ENCODE peak calls at places on chromosomes 5 and 9, in five cellular contexts. C is posterior cingulate gyrus, N is COR-L47, G is GM12892, Y is RCC 7860. L is an unnamed sample.

GRCh38 chr5:179783128-179783527 is 10.7 kb upstream of the LTC4S start:
- DNase-seq in C (no peak), N (no peak), G (no peak), Y (no peak), L (no peak)

GRCh38 chr5:111582962-111583669 is 70.8 kb upstream of the STARD4 start:
- DNase-seq in C (no peak), N (no peak), G (no peak), Y (peak; percentile 77), L (no peak)

GRCh38 chr9:134454386-134454978 is 128.2 kb downstream of the RXRA start:
- DNase-seq in C (no peak), N (no peak), G (no peak), Y (peak; percentile 97), L (no peak)

GRCh38 chr5:107284822-107285510 is 385.8 kb downstream of the EFNA5 start:
- DNase-seq in C (no peak), N (no peak), G (no peak), Y (peak; percentile 86), L (no peak)

GRCh38 chr5:160293901-160294561 is 18.3 kb downstream of the CCNJL start:
- DNase-seq in C (no peak), N (no peak), G (no peak), Y (no peak), L (no peak)

GRCh38 chr9:101485873-101486692 is 47.6 kb upstream of the RNF20 start:
- DNase-seq in C (peak; percentile 54), N (peak; percentile 80), G (no peak), Y (no peak), L (no peak)

GRCh38 chr9:1354066-1354465 is 303.9 kb downstream of the DMRT2 start:
- DNase-seq in C (no peak), N (no peak), G (no peak), Y (no peak), L (no peak)

GRCh38 chr9:87643111-87643650 is 82.7 kb upstream of the CTSL start:
- DNase-seq in C (no peak), N (no peak), G (no peak), Y (no peak), L (no peak)

GRCh38 chr5:151471276-151471675 is 23.9 kb downstream of the SLC36A1 start:
- DNase-seq in C (no peak), N (no peak), G (no peak), Y (no peak), L (no peak)

GRCh38 chr5:55070969-55071368 is 31.5 kb upstream of the GZMA start:
- DNase-seq in C (no peak), N (no peak), G (no peak), Y (no peak), L (no peak)

GRCh38 chr5:1217596-1218206 is 7.5 kb upstream of the SLC6A18 start:
- DNase-seq in C (no peak), N (no peak), G (no peak), Y (no peak), L (no peak)

GRCh38 chr9:130043654-130044623 is 950 bp upstream of the FNBP1 start:
- DNase-seq in C (no peak), N (no peak), G (no peak), Y (no peak), L (no peak)

GRCh38 chr9:100590481-100590880 is 12.6 kb downstream of the CAVIN4 start:
- DNase-seq in C (no peak), N (no peak), G (no peak), Y (peak; percentile 34), L (no peak)

GRCh38 chr9:91946196-91946595 is 3.8 kb downstream of the ROR2 start:
- DNase-seq in C (no peak), N (no peak), G (no peak), Y (no peak), L (no peak)

GRCh38 chr9:113511047-113511521 is 47.6 kb downstream of the RGS3 start:
- DNase-seq in C (peak; percentile 22), N (peak; percentile 35), G (no peak), Y (peak; percentile 45), L (no peak)

GRCh38 chr5:132283423-132284043 is 10.7 kb upstream of the SLC22A4 start:
- DNase-seq in C (no peak), N (peak; percentile 18), G (no peak), Y (peak; percentile 26), L (no peak)

GRCh38 chr9:134177624-134178393 is 13.4 kb upstream of the RNU6ATAC start:
- DNase-seq in C (no peak), N (no peak), G (peak; percentile 7), Y (no peak), L (no peak)

GRCh38 chr5:145824040-145824439 is 11.1 kb downstream of the PRELID2 start:
- DNase-seq in C (no peak), N (no peak), G (no peak), Y (no peak), L (no peak)

GRCh38 chr5:17252543-17252942 is 35.1 kb downstream of the BASP1 start:
- DNase-seq in C (no peak), N (no peak), G (no peak), Y (peak; percentile 42), L (no peak)

GRCh38 chr5:178476531-178476930 is 113.7 kb downstream of the COL23A1 start:
- DNase-seq in C (no peak), N (no peak), G (no peak), Y (no peak), L (no peak)

GRCh38 chr5:22611327-22611726 is 241.8 kb downstream of the CDH12 start:
- DNase-seq in C (no peak), N (no peak), G (no peak), Y (no peak), L (no peak)

GRCh38 chr5:92145852-92146251 is 762.7 kb upstream of the ARRDC3 start:
- DNase-seq in C (no peak), N (no peak), G (no peak), Y (no peak), L (no peak)

GRCh38 chr5:87885727-87886126 is 382.9 kb downstream of the TMEM161B start:
- DNase-seq in C (no peak), N (no peak), G (no peak), Y (no peak), L (no peak)

GRCh38 chr5:108212775-108213346 is 169.0 kb downstream of the FBXL17 start:
- DNase-seq in C (no peak), N (peak; percentile 51), G (no peak), Y (no peak), L (no peak)

GRCh38 chr5:148425808-148426207 is 42.0 kb downstream of the FBXO38 start:
- DNase-seq in C (no peak), N (no peak), G (no peak), Y (no peak), L (no peak)

GRCh38 chr9:88991066-88992030 is at the start of gene S1PR3:
- DNase-seq in C (no peak), N (no peak), G (no peak), Y (no peak), L (no peak)

GRCh38 chr5:7209583-7210139 is 186.3 kb upstream of the ADCY2 start:
- DNase-seq in C (no peak), N (no peak), G (no peak), Y (no peak), L (no peak)

GRCh38 chr9:36306481-36307306 is 48.4 kb upstream of the GNE start:
- DNase-seq in C (no peak), N (peak; percentile 2), G (no peak), Y (peak; percentile 7), L (no peak)

GRCh38 chr9:27407491-27407890 is 110.5 kb upstream of the EQTN start:
- DNase-seq in C (no peak), N (no peak), G (no peak), Y (no peak), L (no peak)

GRCh38 chr9:106846847-106847246 is 16.1 kb upstream of the ZNF462 start:
- DNase-seq in C (no peak), N (no peak), G (no peak), Y (peak; percentile 61), L (no peak)

GRCh38 chr5:120794121-120794520 is 330.0 kb downstream of the PRR16 start:
- DNase-seq in C (no peak), N (no peak), G (no peak), Y (no peak), L (no peak)

GRCh38 chr9:10566853-10567252 is 45.9 kb downstream of the PTPRD start:
- DNase-seq in C (no peak), N (no peak), G (no peak), Y (no peak), L (no peak)

GRCh38 chr5:139210585-139210984 is 12.4 kb upstream of the SIL1 start:
- DNase-seq in C (no peak), N (no peak), G (no peak), Y (no peak), L (no peak)

GRCh38 chr5:156892223-156892622 is 42.1 kb downstream of the PPP1R2B start:
- DNase-seq in C (no peak), N (no peak), G (no peak), Y (peak; percentile 5), L (no peak)

GRCh38 chr5:143401253-143401845 is 2.1 kb downstream of the NR3C1 start:
- DNase-seq in C (no peak), N (no peak), G (no peak), Y (no peak), L (no peak)

GRCh38 chr9:118028225-118028624 is 324.0 kb downstream of the TLR4 start:
- DNase-seq in C (no peak), N (no peak), G (no peak), Y (no peak), L (no peak)

GRCh38 chr5:88660326-88660946 is 222.5 kb downstream of the MEF2C start:
- DNase-seq in C (peak; percentile 75), N (peak; percentile 84), G (no peak), Y (peak; percentile 80), L (no peak)

GRCh38 chr5:110054240-110054639 is 364.5 kb downstream of the MAN2A1 start:
- DNase-seq in C (no peak), N (peak; percentile 87), G (no peak), Y (peak; percentile 77), L (no peak)

L was measured in GM19239.